ENCODE peak calls at places on chromosome 15, in nine cellular contexts. Q, D, N, H, V, S, P, K and J are unnamed samples.

GRCh38 chr15:99086327-99086667 is 18.6 kb upstream of the SYNM start:
- DNase-seq in P (no peak), N (no peak), D (no peak), S (no peak), H (peak; percentile 53), Q (no peak), K (no peak), V (no peak), J (no peak)

GRCh38 chr15:65824031-65824743 is 32.1 kb upstream of the DENND4A start:
- DNase-seq in N (peak; percentile 70), K (peak; percentile 86), Q (peak; percentile 64), H (no peak), D (peak; percentile 74), P (no peak), S (peak; percentile 83), V (no peak), J (peak; percentile 82)

GRCh38 chr15:49895337-49896223 is 223.5 kb downstream of the ATP8B4 start:
- DNase-seq in D (peak; percentile 81), K (peak; percentile 74), V (no peak), S (peak; percentile 67), N (peak; percentile 19), Q (peak; percentile 88), H (no peak), P (no peak), J (peak; percentile 92)

GRCh38 chr15:41821831-41822230 is 6.1 kb upstream of the JMJD7 start:
- DNase-seq in K (no peak), P (no peak), N (no peak), S (no peak), H (no peak), D (no peak), V (no peak), Q (no peak), J (no peak)

GRCh38 chr15:35442734-35443133 is 103.2 kb downstream of the DPH6 start:
- DNase-seq in Q (peak; percentile 31), S (no peak), P (no peak), H (no peak), K (peak; percentile 29), V (no peak), D (no peak), N (no peak), J (no peak)

GRCh38 chr15:63449711-63450110 is 54.7 kb upstream of the USP3 start:
- DNase-seq in P (no peak), V (no peak), D (peak; percentile 47), Q (no peak), S (peak; percentile 13), H (peak; percentile 19), N (no peak), K (no peak), J (no peak)

GRCh38 chr15:34821907-34822306 is 26.6 kb upstream of the ACTC1 start:
- DNase-seq in H (no peak), D (no peak), N (no peak), V (no peak), P (no peak), K (no peak), S (no peak), Q (no peak), J (no peak)

GRCh38 chr15:89646416-89647141 is 8.7 kb downstream of the KIF7 start:
- DNase-seq in Q (no peak), D (no peak), V (no peak), K (no peak), H (peak; percentile 62), P (no peak), S (no peak), N (no peak), J (no peak)

GRCh38 chr15:47507221-47507985 is 209.9 kb upstream of the SEMA6D start:
- DNase-seq in K (no peak), D (no peak), V (no peak), N (no peak), Q (no peak), S (no peak), P (no peak), H (no peak), J (no peak)

GRCh38 chr15:37095197-37095992 is 5.0 kb downstream of the MEIS2 start:
- DNase-seq in H (no peak), N (no peak), D (peak; percentile 48), K (peak; percentile 39), S (no peak), P (no peak), V (no peak), Q (no peak), J (no peak)

GRCh38 chr15:73794501-73795133 is 41.5 kb upstream of the INSYN1 start:
- DNase-seq in H (no peak), N (peak; percentile 29), D (no peak), P (no peak), K (peak; percentile 55), S (peak; percentile 47), V (no peak), Q (no peak), J (peak; percentile 48)

GRCh38 chr15:60721706-60722105 is 242.8 kb upstream of the ICE2 start:
- DNase-seq in P (peak; percentile 23), D (peak; percentile 37), N (peak; percentile 80), S (peak; percentile 24), Q (peak; percentile 31), K (peak; percentile 62), V (no peak), H (no peak), J (peak; percentile 8)

GRCh38 chr15:99443056-99443756 is 122.6 kb upstream of the MEF2A start:
- DNase-seq in K (no peak), P (no peak), S (no peak), H (peak; percentile 66), Q (no peak), V (no peak), D (no peak), N (no peak), J (no peak)

GRCh38 chr15:83068054-83068453 is 1.0 kb upstream of the BTBD1 start:
- DNase-seq in K (no peak), N (no peak), S (no peak), H (no peak), V (no peak), Q (no peak), P (no peak), D (no peak), J (no peak)

GRCh38 chr15:100020181-100020580 is 286.9 kb upstream of the LYSMD4 start:
- DNase-seq in D (no peak), N (no peak), P (no peak), H (no peak), S (no peak), Q (no peak), K (no peak), V (no peak), J (peak; percentile 40)

GRCh38 chr15:99105516-99106341 is 849 bp downstream of the SYNM start:
- DNase-seq in K (peak; percentile 65), H (peak; percentile 79), D (peak; percentile 69), P (no peak), V (no peak), N (peak; percentile 66), S (peak; percentile 63), Q (peak; percentile 66), J (peak; percentile 72)

GRCh38 chr15:86756688-86757087 is 677.0 kb downstream of the AGBL1 start:
- DNase-seq in H (no peak), Q (no peak), N (no peak), V (no peak), S (no peak), K (no peak), D (no peak), P (no peak), J (no peak)

GRCh38 chr15:56775632-56776031 is 42.3 kb upstream of the ZNF280D start:
- DNase-seq in N (no peak), D (no peak), K (no peak), P (no peak), V (no peak), H (no peak), S (no peak), Q (no peak), J (no peak)

GRCh38 chr15:69394556-69395282 is 19.4 kb upstream of the KIF23 start:
- DNase-seq in K (peak; percentile 81), D (peak; percentile 76), N (peak; percentile 64), P (no peak), S (peak; percentile 77), H (peak; percentile 84), V (peak; percentile 77), Q (peak; percentile 58), J (peak; percentile 88)

GRCh38 chr15:69224383-69224782 is 63.9 kb downstream of the GLCE start:
- DNase-seq in S (peak; percentile 29), H (no peak), Q (no peak), N (no peak), P (no peak), K (peak; percentile 35), D (no peak), V (no peak), J (no peak)

DNA sequence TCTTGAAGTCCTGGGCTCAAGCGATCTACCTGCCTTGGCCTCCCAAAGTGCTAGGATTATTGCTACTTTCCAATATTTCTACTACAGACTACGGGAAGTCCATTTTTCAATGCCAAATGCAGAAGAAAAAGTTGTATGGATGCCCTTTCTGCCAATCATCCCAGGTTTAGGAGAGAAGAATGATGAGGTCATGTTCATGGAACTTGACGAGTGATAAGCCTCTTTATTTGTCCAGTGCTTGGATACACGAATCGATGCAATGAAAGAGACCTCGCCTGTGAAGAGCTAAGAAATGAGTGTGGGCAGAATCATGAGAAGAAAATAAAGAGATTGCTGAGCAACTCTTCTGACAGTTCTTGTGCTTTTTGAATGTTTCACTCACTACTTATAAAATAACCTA is 1.0 kb upstream of the SLC28A1 start:
- DNase-seq in V (no peak), H (no peak), D (no peak), S (peak; percentile 38), K (peak; percentile 30), N (no peak), Q (no peak), P (no peak), J (no peak)
- H3K4me3 ChIP-seq in V (no peak overlapping the region), H (no peak overlapping the region), D (no peak overlapping the region), S (no peak overlapping the region), K (no peak overlapping the region), N (no peak overlapping the region), Q (no peak overlapping the region), P (no peak overlapping the region), J (no peak overlapping the region)

GRCh38 chr15:52503788-52504496 is 24.7 kb downstream of the MYO5A start:
- DNase-seq in N (peak; percentile 86), S (peak; percentile 28), K (peak; percentile 34), D (no peak), H (no peak), V (no peak), Q (no peak), P (no peak), J (peak; percentile 14)
- H3K4me3 ChIP-seq in N (no peak overlapping the region), S (no peak overlapping the region), K (no peak overlapping the region), D (no peak overlapping the region), H (no peak overlapping the region), V (no peak overlapping the region), Q (no peak overlapping the region), P (no peak overlapping the region), J (no peak overlapping the region)

GRCh38 chr15:44299997-44300396 is 11.5 kb downstream of the GOLM2 start:
- DNase-seq in K (no peak), N (no peak), H (no peak), P (no peak), Q (no peak), S (no peak), D (no peak), V (no peak), J (no peak)
- H3K4me3 ChIP-seq in K (no peak overlapping the region), N (no peak overlapping the region), H (no peak overlapping the region), P (no peak overlapping the region), Q (no peak overlapping the region), S (no peak overlapping the region), D (no peak overlapping the region), V (no peak overlapping the region), J (no peak overlapping the region)

DNA sequence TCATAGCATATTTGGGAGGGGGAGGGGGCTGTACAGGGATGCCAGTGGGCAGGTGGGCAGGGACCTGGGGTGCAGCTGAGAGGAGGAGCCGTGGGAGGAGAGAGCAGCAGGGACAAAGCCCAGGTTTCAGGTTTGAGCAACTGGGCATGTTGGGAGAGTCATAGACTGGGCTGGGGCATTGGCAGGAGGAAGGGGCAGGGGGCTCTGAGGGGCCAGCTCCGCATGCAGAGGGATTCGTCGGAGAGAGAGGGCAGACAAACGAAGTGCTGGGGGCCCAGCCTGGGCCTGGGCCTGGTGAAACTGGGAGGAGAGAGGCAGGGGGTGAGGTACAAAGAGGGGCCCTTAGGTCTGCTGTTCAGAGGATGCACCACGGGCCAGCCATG is 25.2 kb downstream of the RASGRF1 start:
- DNase-seq in S (no peak), P (no peak), D (no peak), K (no peak), V (no peak), H (no peak), N (no peak), Q (no peak), J (no peak)
- H3K4me3 ChIP-seq in S (no peak overlapping the region), P (no peak overlapping the region), D (no peak overlapping the region), K (no peak overlapping the region), V (no peak overlapping the region), H (no peak overlapping the region), N (no peak overlapping the region), Q (no peak overlapping the region), J (no peak overlapping the region)